ENCODE peak calls at places on chromosomes 6 and 20, in six cellular contexts. I is CD8-positive, alpha-beta memory T cell; N is pancreas; M is small intestine; C is ACHN; K is H54. S is an unnamed sample.

GRCh38 chr20:60271597-60271996 is 313.4 kb downstream of the CDH26 start:
- DNase-seq in I (no peak), N (no peak), M (no peak), C (peak), K (no peak), S (no peak)

GRCh38 chr20:32481311-32482103 is 103.6 kb downstream of the NOL4L start:
- DNase-seq in I (no peak), N (peak), M (peak), C (no peak), K (no peak), S (no peak)

GRCh38 chr20:37421988-37422387 is 76.0 kb downstream of the SRC start:
- DNase-seq in I (no peak), N (no peak), M (no peak), C (no peak), K (no peak), S (no peak)

GRCh38 chr6:6711832-6712231 is 123.3 kb downstream of the LY86 start:
- DNase-seq in I (no peak), N (no peak), M (no peak), C (no peak), K (no peak), S (no peak)

GRCh38 chr6:140124498-140124897 is 750.0 kb upstream of the CITED2 start:
- DNase-seq in I (no peak), N (no peak), M (peak), C (no peak), K (no peak), S (no peak)

GRCh38 chr6:106830930-106831329 is 143.6 kb downstream of the CD24 start:
- DNase-seq in I (no peak), N (no peak), M (no peak), C (no peak), K (no peak), S (no peak)

GRCh38 chr6:126063512-126064146 is 77.3 kb downstream of the TRMT11 start:
- DNase-seq in I (no peak), N (no peak), M (no peak), C (no peak), K (no peak), S (no peak)

GRCh38 chr6:108795122-108795521 is 53.1 kb upstream of the ARMC2 start:
- DNase-seq in I (no peak), N (no peak), M (peak), C (no peak), K (no peak), S (no peak)

GRCh38 chr6:38686270-38687042 is 16.5 kb downstream of the GLO1 start:
- DNase-seq in I (no peak), N (no peak), M (no peak), C (no peak), K (no peak), S (no peak)

GRCh38 chr6:118908441-118908840 is 14.5 kb downstream of the ASF1A start:
- DNase-seq in I (no peak), N (no peak), M (no peak), C (peak), K (no peak), S (no peak)

GRCh38 chr6:135440087-135440792 is 57.3 kb downstream of the AHI1 start:
- DNase-seq in I (no peak), N (no peak), M (no peak), C (no peak), K (no peak), S (no peak)

GRCh38 chr6:43809417-43810305 is 39.6 kb downstream of the VEGFA start:
- DNase-seq in I (no peak), N (no peak), M (peak), C (peak), K (peak), S (no peak)

GRCh38 chr6:143449082-143449481 is 1.4 kb downstream of the ADAT2 start:
- DNase-seq in I (no peak), N (no peak), M (no peak), C (no peak), K (no peak), S (no peak)

GRCh38 chr6:145214570-145214969 is 520.8 kb downstream of the EPM2A start:
- DNase-seq in I (no peak), N (no peak), M (peak), C (peak), K (no peak), S (no peak)

GRCh38 chr20:62501801-62502495 is 26.2 kb upstream of the GATA5 start:
- DNase-seq in I (peak), N (no peak), M (no peak), C (peak), K (peak), S (no peak)

GRCh38 chr6:118993803-118994231 is 58.9 kb upstream of the MCM9 start:
- DNase-seq in I (no peak), N (no peak), M (peak), C (no peak), K (no peak), S (no peak)

GRCh38 chr20:17625246-17626051 is 55.6 kb downstream of the DSTN start:
- DNase-seq in I (no peak), N (peak), M (no peak), C (no peak), K (no peak), S (no peak)

GRCh38 chr6:81886157-81886556 is 133.7 kb upstream of the TENT5A start:
- DNase-seq in I (no peak), N (no peak), M (no peak), C (no peak), K (no peak), S (no peak)

GRCh38 chr6:168157272-168158007 is 78.4 kb upstream of the FRMD1 start:
- DNase-seq in I (no peak), N (no peak), M (no peak), C (peak), K (peak), S (no peak)

GRCh38 chr6:70080443-70081062 is 214.2 kb downstream of the COL19A1 start:
- DNase-seq in I (no peak), N (no peak), M (no peak), C (no peak), K (no peak), S (no peak)

GRCh38 chr6:9140861-9141534 is 705.7 kb upstream of the SLC35B3 start:
- DNase-seq in I (no peak), N (no peak), M (no peak), C (no peak), K (no peak), S (no peak)

GRCh38 chr6:100823041-100823440 is 58.1 kb downstream of the ASCC3 start:
- DNase-seq in I (no peak), N (no peak), M (no peak), C (no peak), K (no peak), S (no peak)

GRCh38 chr6:139373928-139374356 is 506 bp downstream of the CITED2 start:
- DNase-seq in I (no peak), N (no peak), M (no peak), C (no peak), K (no peak), S (no peak)

GRCh38 chr20:45080867-45081616 is 19.9 kb downstream of the KCNS1 start:
- DNase-seq in I (no peak), N (no peak), M (no peak), C (peak), K (no peak), S (no peak)

GRCh38 chr20:51584737-51585136 is 42.2 kb upstream of the NFATC2 start:
- DNase-seq in I (no peak), N (no peak), M (no peak), C (no peak), K (no peak), S (no peak)

GRCh38 chr6:49423817-49424216 is 39.2 kb downstream of the MMUT start:
- DNase-seq in I (no peak), N (no peak), M (peak), C (peak), K (no peak), S (no peak)

S was measured in breast epithelium.